ENCODE peak calls at places on chromosomes 5 and 9, in ten cellular contexts. H is stromal cell of bone marrow, B is frontal cortex, V is Right ventricle myocardium superior, I is AG09309, E is spleen, N is GM12892, C is GM23338, A is head of caudate nucleus, L is RWPE1. T is an unnamed sample.

GRCh38 chr5:178123987-178124925 is 6.6 kb upstream of the RMND5B start:
- DNase-seq in I (no peak), E (no peak), B (no peak), L (peak), V (no peak), A (no peak), C (peak), N (no peak), H (no peak), T (peak)

GRCh38 chr9:4081549-4081895 is 218.3 kb downstream of the GLIS3 start:
- DNase-seq in E (no peak), V (no peak), L (no peak), B (no peak), C (no peak), N (no peak), H (peak), A (no peak), I (no peak), T (no peak)

GRCh38 chr9:109602987-109603386 is 104.9 kb upstream of the PTPN3 start:
- DNase-seq in A (no peak), H (no peak), V (no peak), I (no peak), E (no peak), L (no peak), C (no peak), B (no peak), N (no peak), T (no peak)

GRCh38 chr9:75358837-75359236 is 270.5 kb downstream of the OSTF1 start:
- DNase-seq in H (no peak), E (no peak), C (peak), A (no peak), L (no peak), I (no peak), N (no peak), B (no peak), V (no peak), T (no peak)

GRCh38 chr9:79572891-79573696 is 1.3 kb downstream of the TLE4 start:
- DNase-seq in B (peak), L (peak), C (peak), H (no peak), I (no peak), N (peak), E (peak), A (peak), V (peak), T (no peak)

GRCh38 chr9:108953983-108954574 is 19.9 kb downstream of the ABITRAM start:
- DNase-seq in V (no peak), B (peak), E (no peak), A (no peak), H (peak), L (peak), N (no peak), C (peak), I (peak), T (peak)

GRCh38 chr5:131679911-131680310 is 44.9 kb upstream of the RAPGEF6 start:
- DNase-seq in C (no peak), H (peak), A (no peak), N (no peak), V (no peak), E (no peak), I (peak), L (no peak), B (no peak), T (no peak)

GRCh38 chr5:141637266-141637692 is 482 bp downstream of the RELL2 start:
- DNase-seq in I (no peak), C (peak), N (no peak), H (no peak), E (peak), A (peak), L (peak), V (no peak), B (peak), T (no peak)

GRCh38 chr9:129006328-129007034 is 21.6 kb downstream of the SH3GLB2 start:
- DNase-seq in A (peak), E (no peak), H (peak), B (peak), C (peak), L (peak), N (peak), I (peak), V (peak), T (peak)

GRCh38 chr9:37908698-37909186 is 4.8 kb upstream of the SLC25A51 start:
- DNase-seq in V (no peak), I (no peak), E (peak), C (no peak), N (no peak), L (no peak), H (no peak), A (no peak), B (no peak), T (peak)

GRCh38 chr9:81754245-81754644 is 64.9 kb upstream of the TLE1 start:
- DNase-seq in I (no peak), N (no peak), V (no peak), H (no peak), B (no peak), C (no peak), L (no peak), A (no peak), E (no peak), T (peak)

GRCh38 chr5:61340775-61341361 is 8.8 kb downstream of the ZSWIM6 start:
- DNase-seq in I (no peak), B (no peak), H (no peak), C (no peak), E (no peak), L (no peak), A (no peak), N (no peak), V (no peak), T (no peak)

GRCh38 chr9:108041551-108041950 is 552.0 kb upstream of the KLF4 start:
- DNase-seq in E (no peak), H (peak), L (peak), B (no peak), C (no peak), V (no peak), A (no peak), N (no peak), I (peak), T (peak)

GRCh38 chr9:114098021-114098659 is 952 bp downstream of the KIF12 start:
- DNase-seq in A (peak), E (no peak), N (no peak), H (no peak), I (no peak), L (peak), V (no peak), C (peak), B (peak), T (peak)

GRCh38 chr9:72467766-72468738 is 53.4 kb upstream of the TMC1 start:
- DNase-seq in N (no peak), I (no peak), L (no peak), E (no peak), B (no peak), C (no peak), V (no peak), A (no peak), H (no peak), T (no peak)

GRCh38 chr5:90640484-90641059 is 82.0 kb downstream of the ADGRV1 start:
- DNase-seq in L (no peak), B (no peak), C (peak), I (no peak), N (no peak), H (no peak), E (no peak), V (no peak), A (peak), T (no peak)

GRCh38 chr9:121233906-121234901 is 32.5 kb upstream of the RAB14 start:
- DNase-seq in H (no peak), I (no peak), N (no peak), C (no peak), E (no peak), L (peak), A (no peak), V (no peak), B (no peak), T (peak)

GRCh38 chr5:51227963-51228515 is 155.2 kb upstream of the ISL1 start:
- DNase-seq in N (no peak), L (no peak), B (no peak), I (no peak), A (no peak), E (no peak), H (no peak), V (no peak), C (peak), T (no peak)

GRCh38 chr5:97854871-97855762 is 672.1 kb upstream of the RIOK2 start:
- DNase-seq in A (no peak), I (no peak), L (no peak), H (no peak), C (peak), B (no peak), E (peak), V (peak), N (no peak), T (no peak)